ENCODE peak calls at places on chromosomes 2 and 18, in four cellular contexts. I, W, K and R are unnamed samples.

GRCh38 chr18:77702686-77703085 is 453.0 kb downstream of the GALR1 start:
- DNase-seq in I (no peak), W (no peak), K (peak; percentile 32), R (no peak)

GRCh38 chr2:37325625-37326071 is 1.0 kb upstream of the PRKD3 start:
- DNase-seq in I (no peak), W (no peak), K (no peak), R (no peak)

GRCh38 chr18:48136544-48137353 is 206.3 kb upstream of the SMAD2 start:
- DNase-seq in I (no peak), W (no peak), K (no peak), R (no peak)

GRCh38 chr2:207920721-207921120 is 104.6 kb downstream of the PLEKHM3 start:
- DNase-seq in I (no peak), W (no peak), K (no peak), R (no peak)

GRCh38 chr2:232489516-232490220 is 2.0 kb upstream of the ECEL1 start:
- DNase-seq in I (no peak), W (no peak), K (no peak), R (no peak)

GRCh38 chr2:172928754-172929153 is 146.9 kb upstream of the MAP3K20 start:
- DNase-seq in I (no peak), W (no peak), K (no peak), R (no peak)

GRCh38 chr2:241018051-241018891 is 19.9 kb downstream of the SNED1 start:
- DNase-seq in I (no peak), W (no peak), K (peak; percentile 25), R (no peak)

GRCh38 chr2:3192920-3193319 is 184.7 kb downstream of the EIPR1 start:
- DNase-seq in I (no peak), W (no peak), K (no peak), R (no peak)

GRCh38 chr2:100107911-100108647 is 34.3 kb downstream of the AFF3 start:
- DNase-seq in I (no peak), W (no peak), K (no peak), R (no peak)

GRCh38 chr2:217756375-217757107 is 246.3 kb downstream of the TNS1 start:
- DNase-seq in I (peak; percentile 68), W (peak; percentile 63), K (peak; percentile 58), R (peak; percentile 53)

GRCh38 chr2:238743243-238744068 is 104.4 kb upstream of the TWIST2 start:
- DNase-seq in I (no peak), W (no peak), K (no peak), R (no peak)

GRCh38 chr2:224608104-224608503 is 22.9 kb upstream of the CUL3 start:
- DNase-seq in I (no peak), W (no peak), K (peak; percentile 57), R (no peak)

GRCh38 chr2:242012956-242013764 is 143.6 kb downstream of the RTP5 start:
- DNase-seq in I (no peak), W (no peak), K (no peak), R (no peak)

GRCh38 chr2:42927334-42928160 is 135.2 kb upstream of the HAAO start:
- DNase-seq in I (no peak), W (peak; percentile 62), K (no peak), R (no peak)

GRCh38 chr2:84077504-84077903 is 381.6 kb downstream of the SUCLG1 start:
- DNase-seq in I (no peak), W (no peak), K (peak; percentile 51), R (no peak)

GRCh38 chr2:217714268-217714643 is 288.5 kb downstream of the TNS1 start:
- DNase-seq in I (no peak), W (peak; percentile 60), K (peak; percentile 36), R (peak; percentile 84)

GRCh38 chr18:9914334-9914583 is 443 bp downstream of the VAPA start:
- DNase-seq in I (no peak), W (no peak), K (no peak), R (no peak)

GRCh38 chr2:38462121-38462634 is 85.1 kb upstream of the ATL2 start:
- DNase-seq in I (no peak), W (no peak), K (peak; percentile 98), R (no peak)

GRCh38 chr18:75441921-75442320 is 14.4 kb upstream of the SMIM21 start:
- DNase-seq in I (no peak), W (no peak), K (no peak), R (no peak)

GRCh38 chr18:13463526-13463925 is 245.0 kb downstream of the LDLRAD4 start:
- DNase-seq in I (no peak), W (no peak), K (no peak), R (no peak)

GRCh38 chr2:168210216-168210897 is 37.0 kb downstream of the STK39 start:
- DNase-seq in I (no peak), W (no peak), K (peak; percentile 28), R (no peak)

GRCh38 chr2:195898505-195898904 is 170.1 kb downstream of the DNAH7 start:
- DNase-seq in I (no peak), W (peak; percentile 78), K (peak; percentile 35), R (peak; percentile 52)

GRCh38 chr18:79958981-79959380 is 5.5 kb upstream of the HSBP1L1 start:
- DNase-seq in I (no peak), W (no peak), K (no peak), R (no peak)

GRCh38 chr18:55513199-55513598 is 74.8 kb downstream of the TCF4 start:
- DNase-seq in I (no peak), W (no peak), K (no peak), R (no peak)

GRCh38 chr18:27213123-27213717 is 28.1 kb upstream of the CHST9 start:
- DNase-seq in I (no peak), W (no peak), K (no peak), R (no peak)

DNA sequence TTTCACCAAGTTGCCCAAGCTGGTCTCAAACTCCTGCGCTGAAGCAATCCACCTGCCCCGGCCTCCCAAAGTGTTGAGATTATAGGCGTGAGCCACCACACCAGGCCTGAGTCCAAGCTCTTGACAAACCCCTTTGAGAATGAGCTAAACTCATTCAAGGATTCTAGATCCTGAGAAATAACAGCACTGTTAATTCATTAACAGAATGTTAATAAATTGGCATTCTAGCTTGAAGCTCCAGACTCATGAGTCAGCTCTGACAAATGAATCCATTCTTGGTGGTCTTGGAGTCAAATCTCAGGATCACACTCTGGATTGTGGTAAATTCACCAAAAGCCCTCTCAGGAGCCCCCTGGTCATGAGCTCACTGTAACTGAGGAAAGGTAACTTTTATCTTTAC is 1.8 kb downstream of the NARS1 start:
- DNase-seq in I (no peak), W (no peak), K (no peak), R (no peak)
- H3K4me3 ChIP-seq in I (no peak overlapping the region), W (peak overlapping the region; percentile 95), K (peak overlapping the region; percentile 91), R (no peak overlapping the region)

GRCh38 chr2:197141669-197142068 is 168.9 kb downstream of the ANKRD44 start:
- DNase-seq in I (no peak), W (no peak), K (no peak), R (no peak)
- H3K4me1 ChIP-seq in I (peaks cover 82% of the 10 kb centered on the region), W (no peaks in the 10 kb centered on the region), K (peaks cover 33% of the 10 kb centered on the region), R (no peaks in the 10 kb centered on the region)

DNA sequence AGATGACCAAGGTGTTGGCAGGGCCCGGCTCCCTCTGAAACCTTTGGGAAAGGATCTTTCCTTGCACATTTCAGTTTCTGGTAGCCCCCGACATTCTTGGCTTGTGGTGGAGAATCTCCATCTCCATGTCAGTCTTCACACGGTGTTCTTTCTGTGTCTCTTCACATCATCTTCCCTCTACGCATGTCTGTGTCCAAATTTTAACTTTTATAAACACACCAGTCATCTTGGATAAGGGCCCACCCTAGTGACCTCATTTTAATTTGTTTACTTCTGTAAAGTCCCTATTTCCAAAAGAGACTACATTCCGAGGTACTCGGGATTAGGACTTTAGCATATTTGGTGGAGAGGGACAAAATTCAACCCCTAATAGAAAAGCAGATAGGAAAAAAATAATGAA is 138.4 kb downstream of the GALNT3 start:
- DNase-seq in I (no peak), W (no peak), K (no peak), R (no peak)
- H3K4me3 ChIP-seq in I (no peak overlapping the region), W (peak overlapping the region; percentile 38), K (no peak overlapping the region), R (no peak overlapping the region)

DNA sequence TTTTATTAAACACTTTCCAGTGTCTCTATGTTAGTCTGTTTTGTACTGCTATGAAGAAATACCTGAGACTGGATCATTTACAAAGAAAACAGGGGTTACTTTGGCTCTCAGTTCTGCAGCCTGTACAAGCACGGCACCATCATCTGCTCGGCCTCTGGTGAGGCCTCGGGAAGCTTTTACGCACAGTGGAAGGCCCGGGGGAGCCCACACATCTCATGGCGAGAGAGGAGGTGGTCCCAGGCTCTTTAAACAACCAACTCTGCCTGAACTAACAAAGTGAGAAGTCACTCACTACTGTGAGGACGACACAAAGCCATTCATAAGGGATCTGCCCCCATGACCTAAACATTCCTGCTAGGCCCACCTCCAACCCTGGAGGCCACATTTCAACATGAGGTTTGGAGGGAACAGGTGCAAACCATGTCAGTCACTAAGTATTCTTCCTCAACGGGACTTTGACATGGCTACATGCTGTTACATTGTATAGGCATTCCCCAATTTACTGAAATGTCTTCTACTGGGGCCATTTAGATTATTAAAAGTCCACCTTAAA is 26.1 kb downstream of the CYB5A start:
- DNase-seq in I (no peak), W (no peak), K (no peak), R (no peak)
- H3K4me1 ChIP-seq in I (no peaks in the 10 kb centered on the region), W (peaks cover 28% of the 10 kb centered on the region), K (peaks cover 19% of the 10 kb centered on the region), R (no peaks in the 10 kb centered on the region)

GRCh38 chr18:22613058-22613690 is 195.5 kb upstream of the CTAGE1 start:
- DNase-seq in I (no peak), W (no peak), K (no peak), R (no peak)
- H3K4me3 ChIP-seq in I (no peak overlapping the region), W (no peak overlapping the region), K (no peak overlapping the region), R (no peak overlapping the region)

GRCh38 chr2:69164379-69164778 is 151.4 kb downstream of the ANTXR1 start:
- DNase-seq in I (no peak), W (no peak), K (no peak), R (no peak)
- H3K4me1 ChIP-seq in I (no peaks in the 10 kb centered on the region), W (peaks cover 79% of the 10 kb centered on the region), K (peaks cover 18% of the 10 kb centered on the region), R (peaks cover 72% of the 10 kb centered on the region)